ENCODE peak calls at places on chromosomes 11 and 22, in eight cellular contexts. One of them, this sample, is unnamed.

GRCh38 chr11:92886243-92886905 is 83.1 kb upstream of the MTNR1B start:
- DNase-seq in CD4-positive, CD25-positive, alpha-beta regulatory T cell: no peak
- DNase-seq in activated CD4-positive, alpha-beta T cell treated with anti-CD3 and anti-CD28 coated beads, Interleukin-2, amount 50 U/mL, for 1 hour: no peak
- DNase-seq in chondrocyte: no peak
- DNase-seq in stimulated activated CD8-positive, alpha-beta memory T cell treated with anti-CD3 and anti-CD28 coated beads, Interleukin-15, amount 100 ng/mL, for 48 hours: no peak
- DNase-seq in AML-193: peak
- DNase-seq in hepatocyte: peak
- DNase-seq in fibroblast of lung: peak
- DNase-seq in this sample: no peak

GRCh38 chr22:32473388-32473952 is 1.1 kb upstream of the FBXO7 start:
- DNase-seq in CD4-positive, CD25-positive, alpha-beta regulatory T cell: peak
- DNase-seq in chondrocyte: no peak
- DNase-seq in stimulated activated CD8-positive, alpha-beta memory T cell treated with anti-CD3 and anti-CD28 coated beads, Interleukin-15, amount 100 ng/mL, for 48 hours: no peak
- DNase-seq in activated CD4-positive, alpha-beta T cell treated with anti-CD3 and anti-CD28 coated beads, Interleukin-2, amount 50 U/mL, for 1 hour: peak
- DNase-seq in fibroblast of lung: peak
- DNase-seq in hepatocyte: peak
- DNase-seq in AML-193: peak
- DNase-seq in this sample: no peak

GRCh38 chr22:50201191-50202129 is 649 bp downstream of the SELENOO start:
- DNase-seq in CD4-positive, CD25-positive, alpha-beta regulatory T cell: no peak
- DNase-seq in hepatocyte: peak
- DNase-seq in stimulated activated CD8-positive, alpha-beta memory T cell treated with anti-CD3 and anti-CD28 coated beads, Interleukin-15, amount 100 ng/mL, for 48 hours: no peak
- DNase-seq in activated CD4-positive, alpha-beta T cell treated with anti-CD3 and anti-CD28 coated beads, Interleukin-2, amount 50 U/mL, for 1 hour: no peak
- DNase-seq in AML-193: no peak
- DNase-seq in fibroblast of lung: no peak
- DNase-seq in chondrocyte: no peak
- DNase-seq in this sample: no peak

GRCh38 chr11:128988224-128988970 is 45.7 kb upstream of the TP53AIP1 start:
- DNase-seq in activated CD4-positive, alpha-beta T cell treated with anti-CD3 and anti-CD28 coated beads, Interleukin-2, amount 50 U/mL, for 1 hour: no peak
- DNase-seq in CD4-positive, CD25-positive, alpha-beta regulatory T cell: no peak
- DNase-seq in chondrocyte: no peak
- DNase-seq in AML-193: no peak
- DNase-seq in stimulated activated CD8-positive, alpha-beta memory T cell treated with anti-CD3 and anti-CD28 coated beads, Interleukin-15, amount 100 ng/mL, for 48 hours: no peak
- DNase-seq in hepatocyte: no peak
- DNase-seq in fibroblast of lung: peak
- DNase-seq in this sample: no peak

GRCh38 chr11:128790200-128790599 is 76.9 kb downstream of the KCNJ1 start:
- DNase-seq in AML-193: no peak
- DNase-seq in CD4-positive, CD25-positive, alpha-beta regulatory T cell: no peak
- DNase-seq in fibroblast of lung: peak
- DNase-seq in chondrocyte: no peak
- DNase-seq in activated CD4-positive, alpha-beta T cell treated with anti-CD3 and anti-CD28 coated beads, Interleukin-2, amount 50 U/mL, for 1 hour: no peak
- DNase-seq in stimulated activated CD8-positive, alpha-beta memory T cell treated with anti-CD3 and anti-CD28 coated beads, Interleukin-15, amount 100 ng/mL, for 48 hours: no peak
- DNase-seq in hepatocyte: peak
- DNase-seq in this sample: no peak

GRCh38 chr11:294795-295194 is 4.5 kb downstream of the IFITM5 start:
- DNase-seq in hepatocyte: no peak
- DNase-seq in chondrocyte: peak
- DNase-seq in stimulated activated CD8-positive, alpha-beta memory T cell treated with anti-CD3 and anti-CD28 coated beads, Interleukin-15, amount 100 ng/mL, for 48 hours: no peak
- DNase-seq in activated CD4-positive, alpha-beta T cell treated with anti-CD3 and anti-CD28 coated beads, Interleukin-2, amount 50 U/mL, for 1 hour: no peak
- DNase-seq in fibroblast of lung: no peak
- DNase-seq in AML-193: no peak
- DNase-seq in CD4-positive, CD25-positive, alpha-beta regulatory T cell: no peak
- DNase-seq in this sample: peak

GRCh38 chr11:48020092-48020755 is 39.9 kb downstream of the PTPRJ start:
- DNase-seq in CD4-positive, CD25-positive, alpha-beta regulatory T cell: peak
- DNase-seq in hepatocyte: no peak
- DNase-seq in fibroblast of lung: no peak
- DNase-seq in chondrocyte: no peak
- DNase-seq in stimulated activated CD8-positive, alpha-beta memory T cell treated with anti-CD3 and anti-CD28 coated beads, Interleukin-15, amount 100 ng/mL, for 48 hours: no peak
- DNase-seq in activated CD4-positive, alpha-beta T cell treated with anti-CD3 and anti-CD28 coated beads, Interleukin-2, amount 50 U/mL, for 1 hour: no peak
- DNase-seq in AML-193: peak
- DNase-seq in this sample: peak

GRCh38 chr22:45402466-45402865 is 10.9 kb downstream of the SMC1B start:
- DNase-seq in fibroblast of lung: no peak
- DNase-seq in hepatocyte: no peak
- DNase-seq in chondrocyte: no peak
- DNase-seq in AML-193: no peak
- DNase-seq in stimulated activated CD8-positive, alpha-beta memory T cell treated with anti-CD3 and anti-CD28 coated beads, Interleukin-15, amount 100 ng/mL, for 48 hours: no peak
- DNase-seq in activated CD4-positive, alpha-beta T cell treated with anti-CD3 and anti-CD28 coated beads, Interleukin-2, amount 50 U/mL, for 1 hour: no peak
- DNase-seq in CD4-positive, CD25-positive, alpha-beta regulatory T cell: no peak
- DNase-seq in this sample: no peak

GRCh38 chr22:43616645-43617044 is 195.5 kb downstream of the EFCAB6 start:
- DNase-seq in hepatocyte: peak
- DNase-seq in activated CD4-positive, alpha-beta T cell treated with anti-CD3 and anti-CD28 coated beads, Interleukin-2, amount 50 U/mL, for 1 hour: no peak
- DNase-seq in fibroblast of lung: no peak
- DNase-seq in chondrocyte: no peak
- DNase-seq in stimulated activated CD8-positive, alpha-beta memory T cell treated with anti-CD3 and anti-CD28 coated beads, Interleukin-15, amount 100 ng/mL, for 48 hours: no peak
- DNase-seq in CD4-positive, CD25-positive, alpha-beta regulatory T cell: no peak
- DNase-seq in AML-193: no peak
- DNase-seq in this sample: no peak

GRCh38 chr22:37199839-37200161 is 11.8 kb upstream of the C1QTNF6 start:
- DNase-seq in stimulated activated CD8-positive, alpha-beta memory T cell treated with anti-CD3 and anti-CD28 coated beads, Interleukin-15, amount 100 ng/mL, for 48 hours: no peak
- DNase-seq in fibroblast of lung: no peak
- DNase-seq in activated CD4-positive, alpha-beta T cell treated with anti-CD3 and anti-CD28 coated beads, Interleukin-2, amount 50 U/mL, for 1 hour: no peak
- DNase-seq in chondrocyte: no peak
- DNase-seq in AML-193: no peak
- DNase-seq in hepatocyte: peak
- DNase-seq in CD4-positive, CD25-positive, alpha-beta regulatory T cell: no peak
- DNase-seq in this sample: no peak

GRCh38 chr11:61728940-61729219 is 23.6 kb upstream of the MYRF start:
- DNase-seq in activated CD4-positive, alpha-beta T cell treated with anti-CD3 and anti-CD28 coated beads, Interleukin-2, amount 50 U/mL, for 1 hour: no peak
- DNase-seq in CD4-positive, CD25-positive, alpha-beta regulatory T cell: no peak
- DNase-seq in stimulated activated CD8-positive, alpha-beta memory T cell treated with anti-CD3 and anti-CD28 coated beads, Interleukin-15, amount 100 ng/mL, for 48 hours: no peak
- DNase-seq in chondrocyte: no peak
- DNase-seq in AML-193: no peak
- DNase-seq in fibroblast of lung: peak
- DNase-seq in hepatocyte: no peak
- DNase-seq in this sample: no peak

GRCh38 chr11:117833401-117833891 is 8.9 kb upstream of the FXYD2 start:
- DNase-seq in hepatocyte: peak
- DNase-seq in activated CD4-positive, alpha-beta T cell treated with anti-CD3 and anti-CD28 coated beads, Interleukin-2, amount 50 U/mL, for 1 hour: no peak
- DNase-seq in AML-193: no peak
- DNase-seq in stimulated activated CD8-positive, alpha-beta memory T cell treated with anti-CD3 and anti-CD28 coated beads, Interleukin-15, amount 100 ng/mL, for 48 hours: no peak
- DNase-seq in CD4-positive, CD25-positive, alpha-beta regulatory T cell: no peak
- DNase-seq in fibroblast of lung: no peak
- DNase-seq in chondrocyte: no peak
- DNase-seq in this sample: peak

GRCh38 chr11:134675983-134676382 is 263.9 kb upstream of the B3GAT1 start:
- DNase-seq in CD4-positive, CD25-positive, alpha-beta regulatory T cell: no peak
- DNase-seq in fibroblast of lung: no peak
- DNase-seq in activated CD4-positive, alpha-beta T cell treated with anti-CD3 and anti-CD28 coated beads, Interleukin-2, amount 50 U/mL, for 1 hour: no peak
- DNase-seq in chondrocyte: no peak
- DNase-seq in stimulated activated CD8-positive, alpha-beta memory T cell treated with anti-CD3 and anti-CD28 coated beads, Interleukin-15, amount 100 ng/mL, for 48 hours: no peak
- DNase-seq in hepatocyte: no peak
- DNase-seq in AML-193: no peak
- DNase-seq in this sample: no peak

GRCh38 chr11:26993965-26994446 is at the start of gene FIBIN:
- DNase-seq in AML-193: no peak
- DNase-seq in chondrocyte: peak
- DNase-seq in activated CD4-positive, alpha-beta T cell treated with anti-CD3 and anti-CD28 coated beads, Interleukin-2, amount 50 U/mL, for 1 hour: no peak
- DNase-seq in CD4-positive, CD25-positive, alpha-beta regulatory T cell: no peak
- DNase-seq in stimulated activated CD8-positive, alpha-beta memory T cell treated with anti-CD3 and anti-CD28 coated beads, Interleukin-15, amount 100 ng/mL, for 48 hours: no peak
- DNase-seq in fibroblast of lung: peak
- DNase-seq in hepatocyte: peak
- DNase-seq in this sample: peak

GRCh38 chr11:14789879-14790484 is 102.0 kb downstream of the CYP2R1 start:
- DNase-seq in AML-193: peak
- DNase-seq in hepatocyte: no peak
- DNase-seq in CD4-positive, CD25-positive, alpha-beta regulatory T cell: peak
- DNase-seq in stimulated activated CD8-positive, alpha-beta memory T cell treated with anti-CD3 and anti-CD28 coated beads, Interleukin-15, amount 100 ng/mL, for 48 hours: no peak
- DNase-seq in activated CD4-positive, alpha-beta T cell treated with anti-CD3 and anti-CD28 coated beads, Interleukin-2, amount 50 U/mL, for 1 hour: no peak
- DNase-seq in chondrocyte: no peak
- DNase-seq in fibroblast of lung: peak
- DNase-seq in this sample: no peak

GRCh38 chr11:45224766-45225165 is 61.4 kb downstream of the SYT13 start:
- DNase-seq in AML-193: no peak
- DNase-seq in stimulated activated CD8-positive, alpha-beta memory T cell treated with anti-CD3 and anti-CD28 coated beads, Interleukin-15, amount 100 ng/mL, for 48 hours: no peak
- DNase-seq in fibroblast of lung: no peak
- DNase-seq in activated CD4-positive, alpha-beta T cell treated with anti-CD3 and anti-CD28 coated beads, Interleukin-2, amount 50 U/mL, for 1 hour: no peak
- DNase-seq in chondrocyte: no peak
- DNase-seq in CD4-positive, CD25-positive, alpha-beta regulatory T cell: no peak
- DNase-seq in hepatocyte: no peak
- DNase-seq in this sample: no peak

GRCh38 chr22:35064664-35065063 is 1.3 kb upstream of the ISX start:
- DNase-seq in AML-193: no peak
- DNase-seq in activated CD4-positive, alpha-beta T cell treated with anti-CD3 and anti-CD28 coated beads, Interleukin-2, amount 50 U/mL, for 1 hour: no peak
- DNase-seq in chondrocyte: no peak
- DNase-seq in stimulated activated CD8-positive, alpha-beta memory T cell treated with anti-CD3 and anti-CD28 coated beads, Interleukin-15, amount 100 ng/mL, for 48 hours: no peak
- DNase-seq in hepatocyte: peak
- DNase-seq in CD4-positive, CD25-positive, alpha-beta regulatory T cell: no peak
- DNase-seq in fibroblast of lung: no peak
- DNase-seq in this sample: no peak

GRCh38 chr11:12087075-12087775 is 23.2 kb upstream of the MICAL2 start:
- DNase-seq in stimulated activated CD8-positive, alpha-beta memory T cell treated with anti-CD3 and anti-CD28 coated beads, Interleukin-15, amount 100 ng/mL, for 48 hours: peak
- DNase-seq in CD4-positive, CD25-positive, alpha-beta regulatory T cell: peak
- DNase-seq in hepatocyte: no peak
- DNase-seq in chondrocyte: no peak
- DNase-seq in activated CD4-positive, alpha-beta T cell treated with anti-CD3 and anti-CD28 coated beads, Interleukin-2, amount 50 U/mL, for 1 hour: peak
- DNase-seq in AML-193: peak
- DNase-seq in fibroblast of lung: peak
- DNase-seq in this sample: no peak

GRCh38 chr11:25351091-25351803 is 854.4 kb downstream of the LUZP2 start:
- DNase-seq in fibroblast of lung: no peak
- DNase-seq in AML-193: no peak
- DNase-seq in CD4-positive, CD25-positive, alpha-beta regulatory T cell: no peak
- DNase-seq in hepatocyte: no peak
- DNase-seq in stimulated activated CD8-positive, alpha-beta memory T cell treated with anti-CD3 and anti-CD28 coated beads, Interleukin-15, amount 100 ng/mL, for 48 hours: no peak
- DNase-seq in chondrocyte: no peak
- DNase-seq in activated CD4-positive, alpha-beta T cell treated with anti-CD3 and anti-CD28 coated beads, Interleukin-2, amount 50 U/mL, for 1 hour: no peak
- DNase-seq in this sample: no peak

GRCh38 chr11:118051611-118052461 is 25.0 kb upstream of the TMPRSS4 start:
- DNase-seq in chondrocyte: no peak
- DNase-seq in fibroblast of lung: no peak
- DNase-seq in hepatocyte: no peak
- DNase-seq in activated CD4-positive, alpha-beta T cell treated with anti-CD3 and anti-CD28 coated beads, Interleukin-2, amount 50 U/mL, for 1 hour: peak
- DNase-seq in CD4-positive, CD25-positive, alpha-beta regulatory T cell: peak
- DNase-seq in stimulated activated CD8-positive, alpha-beta memory T cell treated with anti-CD3 and anti-CD28 coated beads, Interleukin-15, amount 100 ng/mL, for 48 hours: peak
- DNase-seq in AML-193: no peak
- DNase-seq in this sample: peak

GRCh38 chr11:93547768-93548167 is 4.6 kb upstream of the SMCO4 start:
- DNase-seq in fibroblast of lung: no peak
- DNase-seq in CD4-positive, CD25-positive, alpha-beta regulatory T cell: no peak
- DNase-seq in hepatocyte: no peak
- DNase-seq in AML-193: no peak
- DNase-seq in stimulated activated CD8-positive, alpha-beta memory T cell treated with anti-CD3 and anti-CD28 coated beads, Interleukin-15, amount 100 ng/mL, for 48 hours: no peak
- DNase-seq in chondrocyte: no peak
- DNase-seq in activated CD4-positive, alpha-beta T cell treated with anti-CD3 and anti-CD28 coated beads, Interleukin-2, amount 50 U/mL, for 1 hour: no peak
- DNase-seq in this sample: no peak

GRCh38 chr11:9206496-9206895 is 58.7 kb downstream of the DENND5A start:
- DNase-seq in hepatocyte: no peak
- DNase-seq in CD4-positive, CD25-positive, alpha-beta regulatory T cell: no peak
- DNase-seq in AML-193: no peak
- DNase-seq in stimulated activated CD8-positive, alpha-beta memory T cell treated with anti-CD3 and anti-CD28 coated beads, Interleukin-15, amount 100 ng/mL, for 48 hours: no peak
- DNase-seq in activated CD4-positive, alpha-beta T cell treated with anti-CD3 and anti-CD28 coated beads, Interleukin-2, amount 50 U/mL, for 1 hour: no peak
- DNase-seq in fibroblast of lung: peak
- DNase-seq in chondrocyte: no peak
- DNase-seq in this sample: no peak

GRCh38 chr11:102389253-102389652 is 42.2 kb downstream of the BIRC2 start:
- DNase-seq in hepatocyte: no peak
- DNase-seq in activated CD4-positive, alpha-beta T cell treated with anti-CD3 and anti-CD28 coated beads, Interleukin-2, amount 50 U/mL, for 1 hour: no peak
- DNase-seq in AML-193: no peak
- DNase-seq in fibroblast of lung: no peak
- DNase-seq in chondrocyte: no peak
- DNase-seq in stimulated activated CD8-positive, alpha-beta memory T cell treated with anti-CD3 and anti-CD28 coated beads, Interleukin-15, amount 100 ng/mL, for 48 hours: no peak
- DNase-seq in CD4-positive, CD25-positive, alpha-beta regulatory T cell: no peak
- DNase-seq in this sample: no peak

GRCh38 chr22:36435516-36436415 is 45.7 kb downstream of the TXN2 start:
- DNase-seq in activated CD4-positive, alpha-beta T cell treated with anti-CD3 and anti-CD28 coated beads, Interleukin-2, amount 50 U/mL, for 1 hour: peak
- DNase-seq in stimulated activated CD8-positive, alpha-beta memory T cell treated with anti-CD3 and anti-CD28 coated beads, Interleukin-15, amount 100 ng/mL, for 48 hours: peak
- DNase-seq in chondrocyte: no peak
- DNase-seq in CD4-positive, CD25-positive, alpha-beta regulatory T cell: peak
- DNase-seq in hepatocyte: peak
- DNase-seq in AML-193: peak
- DNase-seq in fibroblast of lung: no peak
- DNase-seq in this sample: no peak

GRCh38 chr11:130160460-130161090 is 993 bp downstream of the ST14 start:
- DNase-seq in activated CD4-positive, alpha-beta T cell treated with anti-CD3 and anti-CD28 coated beads, Interleukin-2, amount 50 U/mL, for 1 hour: no peak
- DNase-seq in CD4-positive, CD25-positive, alpha-beta regulatory T cell: no peak
- DNase-seq in stimulated activated CD8-positive, alpha-beta memory T cell treated with anti-CD3 and anti-CD28 coated beads, Interleukin-15, amount 100 ng/mL, for 48 hours: no peak
- DNase-seq in chondrocyte: no peak
- DNase-seq in hepatocyte: no peak
- DNase-seq in AML-193: no peak
- DNase-seq in fibroblast of lung: no peak
- DNase-seq in this sample: no peak

GRCh38 chr11:134958336-134958640 is 546.2 kb upstream of the B3GAT1 start:
- DNase-seq in activated CD4-positive, alpha-beta T cell treated with anti-CD3 and anti-CD28 coated beads, Interleukin-2, amount 50 U/mL, for 1 hour: no peak
- DNase-seq in stimulated activated CD8-positive, alpha-beta memory T cell treated with anti-CD3 and anti-CD28 coated beads, Interleukin-15, amount 100 ng/mL, for 48 hours: no peak
- DNase-seq in CD4-positive, CD25-positive, alpha-beta regulatory T cell: no peak
- DNase-seq in AML-193: no peak
- DNase-seq in hepatocyte: no peak
- DNase-seq in chondrocyte: peak
- DNase-seq in fibroblast of lung: no peak
- DNase-seq in this sample: no peak